ENCODE peak calls at places on chromosomes 5 and 9, in nine cellular contexts. P is CD4-positive, alpha-beta memory T cell; X is stomach; U is mammary epithelial cell; M is colonic mucosa; S is heart right ventricle; Y is GM23248; R is astrocyte; B is MM.1S. H is an unnamed sample. For H3K4me1, the result is how much of the 10 kb centered on the place peaks cover.

GRCh38 chr9:129879103-129879699 is 43.9 kb downstream of the USP20 start:
- DNase-seq in R (no peak), X (no peak), U (no peak), S (no peak), P (no peak), Y (no peak), M (no peak), B (no peak), H (no peak)

GRCh38 chr5:150582281-150582791 is 58.1 kb upstream of the SYNPO start:
- DNase-seq in X (peak), M (peak), Y (no peak), R (peak), U (no peak), P (no peak), S (no peak), B (no peak), H (peak)

GRCh38 chr9:116491219-116491618 is 195.9 kb upstream of the TRIM32 start:
- DNase-seq in R (no peak), U (no peak), X (no peak), Y (no peak), S (no peak), B (no peak), M (no peak), P (no peak), H (no peak)

GRCh38 chr9:134657666-134658377 is 16.2 kb downstream of the COL5A1 start:
- DNase-seq in M (no peak), U (no peak), P (no peak), R (no peak), B (no peak), S (no peak), X (no peak), Y (no peak), H (no peak)

GRCh38 chr5:160312139-160312959 is at the start of gene CCNJL:
- DNase-seq in P (no peak), U (peak), R (peak), Y (peak), X (peak), M (peak), B (peak), S (peak), H (peak)

GRCh38 chr9:2570615-2571479 is 50.7 kb upstream of the VLDLR start:
- DNase-seq in B (no peak), S (peak), Y (peak), R (peak), U (peak), M (peak), P (no peak), X (peak), H (peak)

GRCh38 chr5:137891849-137892248 is 2.6 kb downstream of the PKD2L2 start:
- DNase-seq in B (no peak), S (no peak), M (no peak), U (no peak), Y (no peak), R (no peak), P (no peak), X (no peak), H (no peak)

GRCh38 chr5:115424030-115424429 is 120.5 kb downstream of the FEM1C start:
- DNase-seq in S (peak), X (no peak), P (no peak), U (no peak), Y (no peak), B (no peak), R (no peak), M (no peak), H (no peak)

GRCh38 chr9:84600739-84601138 is 68.8 kb upstream of the NTRK2 start:
- DNase-seq in U (no peak), P (no peak), M (no peak), S (no peak), R (no peak), B (peak), Y (peak), X (no peak), H (no peak)

DNA sequence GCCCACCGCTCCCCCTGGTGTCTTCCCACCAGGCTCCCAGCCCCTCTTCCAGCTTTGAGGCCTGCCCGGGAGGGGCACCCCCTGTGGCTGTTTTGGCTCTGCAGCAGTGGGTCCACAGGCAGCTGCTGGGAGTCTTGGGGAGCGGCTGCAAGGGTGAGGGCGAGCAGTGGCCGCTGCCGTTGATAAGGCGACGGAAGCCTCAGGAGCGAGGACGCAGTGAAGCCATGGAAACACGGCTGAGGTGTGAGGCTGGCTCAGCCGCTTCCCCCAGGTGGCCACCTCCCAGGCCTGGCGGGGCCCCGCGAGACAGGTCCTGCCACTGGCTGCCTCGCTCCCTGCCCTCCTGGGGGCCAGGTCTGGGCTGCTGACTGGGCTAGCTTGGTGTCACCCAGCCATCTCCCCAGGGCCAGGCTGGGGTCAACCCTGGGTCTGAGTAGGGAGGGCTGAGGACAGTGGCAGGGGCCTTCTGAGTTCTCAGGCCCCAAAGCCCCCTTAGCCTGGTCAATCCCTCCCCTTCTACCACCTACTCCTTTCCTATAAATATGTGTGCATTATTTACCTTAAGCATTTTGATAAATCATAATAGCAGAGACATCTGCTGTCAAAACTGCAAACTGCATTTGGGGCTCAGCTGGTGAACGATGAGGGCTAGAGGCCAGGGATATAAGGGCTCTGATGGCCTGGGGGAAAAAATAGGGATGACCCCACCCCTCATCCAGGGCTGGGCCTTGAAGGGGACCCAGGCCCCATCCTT is 41.7 kb downstream of the CXXC5 start:
- DNase-seq in S (no peak), B (peak), Y (peak), P (no peak), X (peak), U (peak), M (peak), R (no peak), H (no peak)
- H3K4me1 ChIP-seq in S (half or more), B (under half), Y (under half), P (under half), X (half or more), U (under half), M (under half), R (half or more), H (under half)

DNA sequence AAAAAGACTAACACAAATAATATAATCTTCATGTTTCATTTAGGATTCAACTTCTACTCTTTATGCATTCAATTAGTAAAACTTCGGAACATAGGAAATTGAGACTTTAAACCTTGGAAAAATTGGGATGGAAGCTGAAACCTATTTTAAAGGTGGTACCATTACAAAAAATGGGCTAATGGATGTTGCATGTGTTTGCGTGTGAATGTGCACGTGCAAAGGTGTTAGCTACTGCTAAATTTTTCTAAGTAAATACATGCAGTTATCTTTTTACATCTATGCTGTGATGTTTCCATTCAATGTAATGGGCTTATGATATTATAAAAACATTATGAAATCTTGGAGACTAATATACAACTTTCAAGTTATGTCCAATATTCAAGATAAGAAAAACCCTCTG is 134.8 kb downstream of the CDH10 start:
- DNase-seq in Y (no peak), R (no peak), X (no peak), M (no peak), U (no peak), P (no peak), B (no peak), S (no peak), H (no peak)
- H3K27ac ChIP-seq in Y (no peak), R (no peak), X (no peak), M (no peak), U (no peak), P (no peak), B (no peak), S (no peak), H (no peak)

GRCh38 chr5:88732862-88733261 is 150.1 kb downstream of the MEF2C start:
- DNase-seq in X (no peak), Y (no peak), B (no peak), R (no peak), U (no peak), P (no peak), S (no peak), M (no peak), H (no peak)

GRCh38 chr5:88734983-88735382 is 148.0 kb downstream of the MEF2C start:
- DNase-seq in Y (no peak), P (no peak), B (peak), U (no peak), S (no peak), X (no peak), M (no peak), R (no peak), H (peak)

GRCh38 chr5:88736494-88736893 is 146.5 kb downstream of the MEF2C start:
- DNase-seq in P (no peak), Y (no peak), S (no peak), R (no peak), U (no peak), M (no peak), X (no peak), B (no peak), H (no peak)

GRCh38 chr5:88732181-88732633 is 150.8 kb downstream of the MEF2C start:
- DNase-seq in S (peak), U (no peak), X (no peak), B (peak), Y (peak), M (no peak), P (no peak), R (peak), H (peak)

GRCh38 chr5:88734191-88734640 is 148.8 kb downstream of the MEF2C start:
- DNase-seq in X (no peak), B (peak), U (no peak), M (no peak), Y (no peak), S (peak), P (no peak), R (no peak), H (no peak)
- H3K4me1 ChIP-seq in X (under half), B (under half), U (under half), M (under half), Y (under half), S (under half), P (under half), R (under half), H (under half)

GRCh38 chr5:133627180-133627579 is 14.8 kb upstream of the FSTL4 start:
- DNase-seq in S (no peak), X (no peak), P (no peak), Y (no peak), M (no peak), R (no peak), B (no peak), U (peak), H (no peak)

GRCh38 chr5:133624316-133624715 is 12.0 kb upstream of the FSTL4 start:
- DNase-seq in Y (no peak), M (no peak), B (no peak), U (no peak), R (no peak), S (no peak), P (no peak), X (no peak), H (no peak)
- H3K27ac ChIP-seq in Y (no peak), M (no peak), B (no peak), U (no peak), R (no peak), S (no peak), P (no peak), X (no peak), H (no peak)

DNA sequence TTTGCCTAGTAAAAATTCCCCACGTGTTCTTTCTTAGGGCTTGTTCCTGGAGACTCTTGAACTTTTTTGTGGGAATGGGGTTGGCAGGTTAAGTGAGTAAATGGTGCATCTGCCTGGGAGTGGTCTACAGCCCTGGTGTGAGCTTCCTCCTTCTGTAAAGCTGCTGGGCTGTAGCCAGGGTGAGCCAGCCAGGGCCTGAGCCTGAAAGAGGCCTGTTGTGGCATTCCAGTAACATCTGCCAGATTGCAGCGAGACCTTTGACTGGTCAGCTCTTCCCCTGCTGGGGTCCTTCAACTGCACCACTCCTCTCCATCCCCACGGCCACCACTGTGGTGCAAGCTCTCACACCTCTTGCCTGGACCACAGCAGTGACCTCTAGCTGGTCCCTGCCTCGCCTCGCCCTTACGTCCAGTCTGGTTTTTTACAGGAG is 47.5 kb downstream of the SLC22A5 start:
- DNase-seq in B (no peak), R (no peak), P (no peak), S (no peak), M (no peak), U (no peak), Y (no peak), X (no peak), H (no peak)
- H3K4me1 ChIP-seq in B (half or more), R (under half), P (half or more), S (half or more), M (under half), U (under half), Y (under half), X (half or more), H (under half)

GRCh38 chr9:19161257-19162025 is 34.1 kb upstream of the PLIN2 start:
- DNase-seq in M (peak), R (peak), Y (peak), U (peak), P (peak), B (no peak), S (no peak), X (peak), H (no peak)

GRCh38 chr9:19160085-19160484 is 32.8 kb upstream of the PLIN2 start:
- DNase-seq in B (no peak), P (no peak), S (no peak), Y (no peak), R (no peak), X (no peak), M (no peak), U (no peak), H (no peak)

GRCh38 chr9:19162026-19162366 is 34.7 kb upstream of the PLIN2 start:
- DNase-seq in P (no peak), R (no peak), X (no peak), B (no peak), Y (no peak), S (no peak), M (no peak), U (no peak), H (no peak)

GRCh38 chr9:19162956-19163355 is 35.7 kb upstream of the PLIN2 start:
- DNase-seq in R (no peak), M (no peak), S (no peak), U (peak), X (no peak), B (no peak), Y (peak), P (no peak), H (peak)
- H3K27ac ChIP-seq in R (no peak), M (no peak), S (no peak), U (no peak), X (no peak), B (no peak), Y (peak), P (no peak), H (no peak)

GRCh38 chr5:72284674-72285424 is 35.2 kb downstream of the MRPS27 start:
- DNase-seq in B (no peak), S (no peak), P (no peak), Y (no peak), M (no peak), R (no peak), X (no peak), U (no peak), H (no peak)
- H3K4me1 ChIP-seq in B (under half), S (under half), P (under half), Y (under half), M (under half), R (under half), X (under half), U (under half), H (under half)

DNA sequence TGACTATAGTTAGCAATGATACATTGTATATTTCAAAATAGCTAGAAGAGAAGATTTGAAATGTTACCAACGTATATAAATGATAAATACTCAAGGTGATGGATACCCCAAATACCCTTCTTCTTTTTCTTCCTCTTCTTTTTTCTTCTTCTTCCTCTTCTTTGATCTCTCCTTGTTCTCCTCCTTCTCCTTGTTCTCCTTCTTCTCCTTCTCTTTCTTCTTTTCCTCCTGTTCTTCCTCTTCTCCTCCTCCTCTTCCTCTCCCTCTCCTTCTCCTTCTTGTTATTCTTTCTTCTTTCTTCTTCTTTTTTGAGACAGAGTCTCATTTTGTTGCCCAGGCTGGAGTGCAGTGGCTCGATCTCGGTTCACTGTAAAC is 616 bp upstream of the SPEF2 start:
- DNase-seq in R (no peak), M (no peak), B (no peak), U (no peak), P (no peak), X (no peak), S (no peak), Y (no peak), H (no peak)
- H3K27ac ChIP-seq in R (no peak), M (no peak), B (peak), U (peak), P (peak), X (peak), S (no peak), Y (peak), H (no peak)

GRCh38 chr5:93819666-93820065 is 78.3 kb upstream of the POU5F2 start:
- DNase-seq in S (no peak), B (no peak), R (no peak), M (no peak), X (no peak), P (no peak), Y (no peak), U (no peak), H (no peak)

DNA sequence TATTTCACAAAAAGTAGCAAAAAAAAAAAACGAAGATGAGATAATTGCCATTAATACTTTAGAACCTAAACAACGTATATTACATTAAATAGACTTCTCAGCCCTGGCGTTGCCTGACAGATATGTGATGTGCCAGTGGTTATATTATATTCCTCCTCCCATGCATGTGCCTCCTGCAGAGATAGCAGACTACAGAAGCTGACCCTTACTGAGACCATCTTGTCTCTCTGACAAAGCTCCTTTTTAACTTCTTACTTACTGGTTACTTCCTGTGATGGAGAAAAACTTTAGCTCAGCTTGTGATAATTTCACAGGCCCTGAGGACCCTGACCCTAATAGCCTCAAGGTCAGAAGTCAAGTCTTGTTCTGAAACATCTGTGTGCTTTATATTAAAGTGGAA is 80.5 kb upstream of the POU5F2 start:
- DNase-seq in Y (no peak), S (no peak), X (no peak), B (no peak), U (no peak), R (no peak), P (no peak), M (no peak), H (no peak)
- H3K4me1 ChIP-seq in Y (under half), S (under half), X (under half), B (under half), U (under half), R (under half), P (under half), M (under half), H (under half)

DNA sequence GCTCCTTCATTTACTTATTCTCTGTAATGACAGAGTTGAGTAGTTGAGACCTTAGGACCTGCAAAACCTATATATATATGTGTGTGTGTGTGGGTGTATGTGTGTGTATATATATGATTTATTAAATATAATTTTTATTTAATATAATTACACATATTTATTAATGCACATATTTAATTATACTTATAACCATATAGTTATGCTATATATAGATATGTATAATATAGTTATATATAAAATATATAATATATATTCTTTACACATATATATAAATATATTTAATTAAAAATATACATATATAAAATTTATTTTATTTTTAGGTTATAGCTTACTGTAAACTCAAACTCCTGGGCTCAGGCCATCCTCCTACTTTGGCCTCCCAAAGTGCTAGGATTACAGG is 23.7 kb downstream of the ACER2 start:
- DNase-seq in R (no peak), Y (no peak), M (no peak), B (no peak), X (no peak), P (no peak), U (no peak), S (no peak), H (no peak)
- H3K27ac ChIP-seq in R (no peak), Y (no peak), M (no peak), B (no peak), X (no peak), P (no peak), U (no peak), S (peak), H (peak)

H was measured in right cardiac atrium.